ENCODE peak calls at places on chromosome 17, in seven cellular contexts. Y is aorta; E is RWPE2; H is CD4-positive, alpha-beta T cell; N is Peyer's patch; U is CD8-positive, alpha-beta memory T cell; R is left ventricle myocardium inferior. O is an unnamed sample.

GRCh38 chr17:64698725-64699124 is 36.6 kb upstream of the SMURF2 start:
- DNase-seq in Y (no peak), E (no peak), H (no peak), N (no peak), U (no peak), R (no peak), O (no peak)

GRCh38 chr17:80352216-80352895 is 62.6 kb upstream of the ENDOV start:
- DNase-seq in Y (no peak), E (no peak), H (no peak), N (peak; percentile 32), U (no peak), R (no peak), O (no peak)

GRCh38 chr17:35486920-35487727 is 38.6 kb upstream of the SLFN13 start:
- DNase-seq in Y (peak; percentile 72), E (no peak), H (peak; percentile 74), N (no peak), U (peak; percentile 55), R (peak; percentile 41), O (peak; percentile 65)

GRCh38 chr17:51035436-51035835 is 85.2 kb downstream of the SPAG9 start:
- DNase-seq in Y (no peak), E (no peak), H (no peak), N (no peak), U (no peak), R (no peak), O (no peak)

GRCh38 chr17:44203731-44204452 is 4.2 kb upstream of the ATXN7L3 start:
- DNase-seq in Y (no peak), E (no peak), H (no peak), N (no peak), U (no peak), R (no peak), O (no peak)

GRCh38 chr17:7191571-7192270 is 12.6 kb upstream of the ASGR1 start:
- DNase-seq in Y (peak; percentile 58), E (peak; percentile 62), H (no peak), N (no peak), U (no peak), R (no peak), O (no peak)

GRCh38 chr17:66711936-66712335 is 123.0 kb upstream of the CACNG5 start:
- DNase-seq in Y (no peak), E (no peak), H (no peak), N (peak; percentile 57), U (no peak), R (no peak), O (peak; percentile 82)

GRCh38 chr17:21199311-21199710 is 14.7 kb downstream of the TMEM11 start:
- DNase-seq in Y (no peak), E (no peak), H (no peak), N (no peak), U (no peak), R (no peak), O (no peak)

GRCh38 chr17:19716108-19717030 is at the start of gene SLC47A2:
- DNase-seq in Y (no peak), E (no peak), H (no peak), N (peak; percentile 49), U (no peak), R (no peak), O (no peak)

GRCh38 chr17:27602721-27603445 is 28.1 kb upstream of the LGALS9 start:
- DNase-seq in Y (peak; percentile 83), E (no peak), H (peak; percentile 60), N (peak; percentile 81), U (peak; percentile 65), R (peak; percentile 68), O (no peak)

GRCh38 chr17:76737676-76738467 is at the start of gene MFSD11:
- DNase-seq in Y (peak; percentile 94), E (peak; percentile 94), H (peak; percentile 93), N (peak; percentile 95), U (peak; percentile 90), R (peak; percentile 91), O (peak; percentile 93)

GRCh38 chr17:45431531-45432404 is 902 bp downstream of the ARHGAP27 start:
- DNase-seq in Y (peak; percentile 75), E (peak; percentile 96), H (peak; percentile 72), N (peak; percentile 91), U (peak; percentile 68), R (peak; percentile 56), O (peak; percentile 97)
- H3K27ac ChIP-seq in Y (no peak overlapping the region), E (peak overlapping the region; percentile 62), H (no peak overlapping the region), N (peak overlapping the region; percentile 33), U (no peak overlapping the region), R (peak overlapping the region; percentile 94), O (peak overlapping the region; percentile 87)

GRCh38 chr17:40633871-40634270 is 13.7 kb downstream of the SMARCE1 start:
- DNase-seq in Y (no peak), E (no peak), H (no peak), N (no peak), U (no peak), R (no peak), O (no peak)
- H3K27ac ChIP-seq in Y (no peak overlapping the region), E (no peak overlapping the region), H (no peak overlapping the region), N (no peak overlapping the region), U (no peak overlapping the region), R (no peak overlapping the region), O (no peak overlapping the region)

GRCh38 chr17:57622327-57622885 is 122.7 kb downstream of the CCDC182 start:
- DNase-seq in Y (peak; percentile 3), E (no peak), H (no peak), N (no peak), U (no peak), R (no peak), O (no peak)
- H3K27ac ChIP-seq in Y (no peak overlapping the region), E (no peak overlapping the region), H (no peak overlapping the region), N (no peak overlapping the region), U (no peak overlapping the region), R (peak overlapping the region; percentile 73), O (no peak overlapping the region)

DNA sequence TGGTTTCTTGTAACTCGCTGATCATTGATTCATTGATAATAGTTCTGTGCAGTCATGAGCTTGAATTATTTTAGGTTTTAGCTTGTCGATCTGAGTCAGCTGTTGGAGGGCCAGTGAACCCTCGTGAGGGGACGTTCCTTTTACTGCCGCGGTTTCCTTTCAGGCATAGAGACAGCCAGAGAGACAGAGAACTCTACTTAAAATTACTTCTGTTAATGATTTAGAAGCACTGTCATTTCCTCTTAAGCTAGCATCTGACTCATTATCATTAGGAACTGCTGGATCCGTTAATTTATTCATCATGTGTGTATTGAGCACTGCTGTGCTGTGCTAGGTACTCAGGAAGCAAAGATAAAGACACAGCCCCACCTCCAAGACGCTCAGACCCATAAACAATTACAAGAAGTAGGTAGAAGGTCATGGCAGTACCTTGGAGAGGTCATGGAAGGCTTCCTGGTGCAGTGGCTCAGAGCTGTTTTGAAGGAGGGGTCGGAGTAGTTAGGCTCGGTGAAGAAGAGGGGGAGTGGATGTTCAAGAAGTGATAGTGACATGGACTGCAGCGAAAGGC is 3.2 kb downstream of the PGS1 start:
- DNase-seq in Y (no peak), E (no peak), H (peak; percentile 32), N (no peak), U (no peak), R (no peak), O (no peak)
- H3K27ac ChIP-seq in Y (no peak overlapping the region), E (peak overlapping the region; percentile 5), H (peak overlapping the region; percentile 53), N (peak overlapping the region; percentile 54), U (peak overlapping the region; percentile 49), R (peak overlapping the region; percentile 74), O (peak overlapping the region; percentile 99)

DNA sequence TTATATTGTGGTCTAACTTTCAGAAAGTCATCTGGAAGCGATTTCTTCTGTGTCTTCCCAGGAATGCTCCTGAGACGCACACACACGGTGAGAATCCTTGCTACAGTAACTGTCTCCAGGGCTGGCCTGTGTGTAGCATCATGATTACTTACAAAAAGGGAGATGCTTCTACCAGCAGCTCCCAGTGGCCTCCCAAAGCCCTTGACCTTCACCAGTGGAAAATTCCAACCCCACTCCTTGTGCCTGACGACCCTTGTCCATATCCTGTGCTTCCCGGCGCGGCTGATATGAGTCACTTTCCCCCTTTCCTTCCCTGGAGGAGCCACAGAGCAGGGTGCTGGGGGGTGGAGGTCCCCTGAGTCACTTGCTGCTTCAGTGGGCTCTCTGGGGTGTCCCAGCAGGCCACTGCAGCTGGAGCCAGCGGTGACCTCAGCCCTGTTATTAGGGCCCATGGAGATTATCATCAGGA is 22.1 kb upstream of the NAT9 start:
- DNase-seq in Y (no peak), E (no peak), H (no peak), N (no peak), U (no peak), R (no peak), O (no peak)
- H3K27ac ChIP-seq in Y (no peak overlapping the region), E (no peak overlapping the region), H (no peak overlapping the region), N (no peak overlapping the region), U (no peak overlapping the region), R (no peak overlapping the region), O (no peak overlapping the region)

DNA sequence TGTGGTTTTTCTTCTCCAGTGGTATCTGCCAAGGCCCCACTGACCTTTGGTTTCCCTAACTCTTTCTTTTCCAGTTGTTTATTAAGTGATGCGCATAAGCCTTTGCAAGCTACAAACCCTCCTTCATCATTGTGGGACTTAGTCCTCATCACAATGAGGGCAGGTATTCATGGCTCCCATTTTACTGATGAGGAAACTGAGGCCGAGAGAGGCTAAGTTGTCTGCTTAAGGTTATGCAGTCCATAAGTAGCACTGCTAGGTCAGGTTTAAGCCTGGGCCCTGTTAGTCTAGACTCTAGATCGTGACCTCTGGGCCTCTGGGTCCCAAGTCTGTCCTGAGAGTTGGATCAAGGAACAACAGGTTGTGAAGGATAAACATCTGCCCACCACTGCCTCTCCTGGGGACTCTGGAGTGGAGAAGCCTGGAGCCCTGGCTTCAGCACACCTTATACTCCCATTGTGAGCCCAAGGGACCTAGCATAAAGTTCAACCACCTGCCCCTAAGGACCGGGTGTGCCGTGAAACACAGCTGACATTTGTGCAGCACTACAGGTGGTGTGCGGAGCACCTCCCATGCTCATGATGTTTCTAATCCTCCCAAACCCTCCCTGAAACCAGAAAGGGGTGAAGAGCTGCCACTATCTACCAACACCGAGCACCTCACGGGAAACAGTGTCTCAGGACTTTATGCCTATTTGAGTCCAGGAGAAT is 5.2 kb upstream of the KCNH6 start:
- DNase-seq in Y (no peak), E (no peak), H (no peak), N (no peak), U (no peak), R (no peak), O (no peak)
- H3K27ac ChIP-seq in Y (no peak overlapping the region), E (no peak overlapping the region), H (no peak overlapping the region), N (peak overlapping the region; percentile 5), U (no peak overlapping the region), R (no peak overlapping the region), O (no peak overlapping the region)

GRCh38 chr17:206941-207560 is 25.6 kb upstream of the DOC2B start:
- DNase-seq in Y (peak; percentile 29), E (no peak), H (no peak), N (peak; percentile 22), U (no peak), R (no peak), O (no peak)
- H3K27ac ChIP-seq in Y (no peak overlapping the region), E (no peak overlapping the region), H (no peak overlapping the region), N (no peak overlapping the region), U (no peak overlapping the region), R (no peak overlapping the region), O (no peak overlapping the region)

DNA sequence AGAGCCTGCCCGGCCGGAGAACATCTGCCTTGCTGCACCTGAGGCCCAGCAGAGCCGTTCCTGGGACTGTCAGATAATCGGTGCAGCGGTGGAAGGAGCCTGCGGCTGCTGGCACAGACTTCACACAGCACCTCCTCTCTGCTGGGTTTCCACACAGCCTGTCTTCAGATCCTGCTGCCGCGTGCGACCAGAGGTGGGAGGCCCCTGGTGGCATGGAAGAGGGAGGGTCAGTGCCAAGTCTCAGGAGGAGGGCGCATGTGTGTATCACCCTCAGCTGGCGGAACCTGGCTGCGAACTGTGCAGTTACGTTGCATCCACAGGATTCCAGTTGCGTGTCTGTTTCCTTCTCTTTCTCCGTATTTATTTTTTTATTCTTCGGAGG is 3.3 kb downstream of the CDK5R1 start:
- DNase-seq in Y (no peak), E (no peak), H (no peak), N (peak; percentile 35), U (no peak), R (no peak), O (no peak)
- H3K27ac ChIP-seq in Y (no peak overlapping the region), E (no peak overlapping the region), H (no peak overlapping the region), N (peak overlapping the region; percentile 48), U (no peak overlapping the region), R (no peak overlapping the region), O (no peak overlapping the region)